ENCODE peak calls at places on chromosomes 3 and 15, in five cellular contexts. I, B, C, V and J are unnamed samples.

GRCh38 chr3:30779686-30780287 is 114.7 kb downstream of the GADL1 start:
- DNase-seq in I (no peak), V (peak), B (peak), C (no peak), J (no peak)

GRCh38 chr3:149010504-149010951 is 19.2 kb downstream of the GYG1 start:
- DNase-seq in C (no peak), V (no peak), I (no peak), B (no peak), J (no peak)

GRCh38 chr15:56440226-56440770 is 24.6 kb downstream of the MNS1 start:
- DNase-seq in I (no peak), B (no peak), V (no peak), C (no peak), J (no peak)

GRCh38 chr15:96703794-96704550 is 373.5 kb downstream of the NR2F2 start:
- DNase-seq in I (no peak), C (peak), V (no peak), B (peak), J (no peak)

GRCh38 chr3:42979044-42979962 is at the start of gene GASK1A:
- DNase-seq in C (no peak), B (no peak), V (no peak), I (no peak), J (peak)

GRCh38 chr3:77188210-77188609 is 148.3 kb downstream of the ROBO2 start:
- DNase-seq in B (no peak), I (no peak), V (no peak), C (no peak), J (no peak)

GRCh38 chr3:170762081-170762480 is 107.9 kb downstream of the RPL22L1 start:
- DNase-seq in I (no peak), B (no peak), V (peak), C (no peak), J (no peak)

GRCh38 chr3:20236603-20237002 is 50.6 kb upstream of the SGO1 start:
- DNase-seq in C (no peak), V (no peak), I (no peak), B (peak), J (no peak)

GRCh38 chr3:63655519-63655918 is 3.0 kb downstream of the SNTN start:
- DNase-seq in V (peak), C (peak), I (no peak), B (peak), J (no peak)

GRCh38 chr3:52472239-52472783 is 16.9 kb downstream of the NISCH start:
- DNase-seq in C (no peak), I (no peak), V (no peak), B (no peak), J (peak)

GRCh38 chr3:107710851-107711250 is 188.1 kb downstream of the BBX start:
- DNase-seq in C (no peak), I (no peak), B (peak), V (peak), J (peak)